ENCODE peak calls at places on chromosomes 2 and 18, in six cellular contexts. One of them, this sample, is unnamed.

GRCh38 chr2:184692137-184692734 is 93.9 kb downstream of the ZNF804A start:
- DNase-seq in bronchial epithelial cell: no peak
- DNase-seq in A549: no peak
- DNase-seq in CD8-positive, alpha-beta T cell: no peak
- DNase-seq in choroid plexus epithelial cell: peak
- DNase-seq in kidney epithelial cell: no peak
- DNase-seq in this sample: no peak

GRCh38 chr2:186592137-186592875 is 2.5 kb downstream of the ITGAV start:
- DNase-seq in choroid plexus epithelial cell: no peak
- DNase-seq in kidney epithelial cell: no peak
- DNase-seq in CD8-positive, alpha-beta T cell: no peak
- DNase-seq in A549: no peak
- DNase-seq in bronchial epithelial cell: peak
- DNase-seq in this sample: no peak

GRCh38 chr2:172214252-172214651 is 111.6 kb upstream of the DLX2 start:
- DNase-seq in bronchial epithelial cell: peak
- DNase-seq in A549: no peak
- DNase-seq in CD8-positive, alpha-beta T cell: no peak
- DNase-seq in kidney epithelial cell: no peak
- DNase-seq in choroid plexus epithelial cell: no peak
- DNase-seq in this sample: no peak

GRCh38 chr18:12599543-12599942 is 58.4 kb downstream of the SPIRE1 start:
- DNase-seq in bronchial epithelial cell: peak
- DNase-seq in choroid plexus epithelial cell: no peak
- DNase-seq in A549: no peak
- DNase-seq in kidney epithelial cell: no peak
- DNase-seq in CD8-positive, alpha-beta T cell: no peak
- DNase-seq in this sample: no peak

GRCh38 chr2:106596844-106597243 is 109.7 kb downstream of the CD8B2 start:
- DNase-seq in bronchial epithelial cell: peak
- DNase-seq in kidney epithelial cell: no peak
- DNase-seq in CD8-positive, alpha-beta T cell: no peak
- DNase-seq in A549: peak
- DNase-seq in choroid plexus epithelial cell: peak
- DNase-seq in this sample: no peak

GRCh38 chr18:275486-275885 is 7.6 kb upstream of the THOC1 start:
- DNase-seq in kidney epithelial cell: no peak
- DNase-seq in bronchial epithelial cell: no peak
- DNase-seq in CD8-positive, alpha-beta T cell: no peak
- DNase-seq in A549: no peak
- DNase-seq in choroid plexus epithelial cell: no peak
- DNase-seq in this sample: no peak

GRCh38 chr2:222302178-222303018 is 3.6 kb upstream of the PAX3 start:
- DNase-seq in choroid plexus epithelial cell: no peak
- DNase-seq in CD8-positive, alpha-beta T cell: no peak
- DNase-seq in A549: no peak
- DNase-seq in bronchial epithelial cell: no peak
- DNase-seq in kidney epithelial cell: no peak
- DNase-seq in this sample: no peak

GRCh38 chr2:191478754-191479679 is 198.9 kb upstream of the NABP1 start:
- DNase-seq in CD8-positive, alpha-beta T cell: no peak
- DNase-seq in bronchial epithelial cell: no peak
- DNase-seq in A549: no peak
- DNase-seq in kidney epithelial cell: no peak
- DNase-seq in choroid plexus epithelial cell: peak
- DNase-seq in this sample: no peak

GRCh38 chr18:67385455-67385854 is 131.1 kb downstream of the DSEL start:
- DNase-seq in bronchial epithelial cell: peak
- DNase-seq in choroid plexus epithelial cell: peak
- DNase-seq in kidney epithelial cell: no peak
- DNase-seq in A549: no peak
- DNase-seq in CD8-positive, alpha-beta T cell: no peak
- DNase-seq in this sample: no peak

GRCh38 chr2:223084873-223085272 is 32.9 kb downstream of the KCNE4 start:
- DNase-seq in A549: no peak
- DNase-seq in bronchial epithelial cell: no peak
- DNase-seq in kidney epithelial cell: no peak
- DNase-seq in choroid plexus epithelial cell: no peak
- DNase-seq in CD8-positive, alpha-beta T cell: no peak
- DNase-seq in this sample: no peak

GRCh38 chr2:223855426-223855825 is 18.0 kb upstream of the AP1S3 start:
- DNase-seq in kidney epithelial cell: no peak
- DNase-seq in choroid plexus epithelial cell: peak
- DNase-seq in A549: no peak
- DNase-seq in CD8-positive, alpha-beta T cell: no peak
- DNase-seq in bronchial epithelial cell: peak
- DNase-seq in this sample: no peak

GRCh38 chr2:211014376-211014775 is 458.0 kb downstream of the CPS1 start:
- DNase-seq in choroid plexus epithelial cell: no peak
- DNase-seq in kidney epithelial cell: no peak
- DNase-seq in A549: no peak
- DNase-seq in CD8-positive, alpha-beta T cell: no peak
- DNase-seq in bronchial epithelial cell: no peak
- DNase-seq in this sample: no peak

GRCh38 chr18:79399275-79400081 is 3.7 kb downstream of the NFATC1 start:
- DNase-seq in A549: no peak
- DNase-seq in choroid plexus epithelial cell: no peak
- DNase-seq in bronchial epithelial cell: no peak
- DNase-seq in CD8-positive, alpha-beta T cell: no peak
- DNase-seq in kidney epithelial cell: no peak
- DNase-seq in this sample: no peak

GRCh38 chr2:128179461-128179755 is 88.4 kb downstream of the UGGT1 start:
- DNase-seq in kidney epithelial cell: no peak
- DNase-seq in choroid plexus epithelial cell: no peak
- DNase-seq in bronchial epithelial cell: no peak
- DNase-seq in CD8-positive, alpha-beta T cell: no peak
- DNase-seq in A549: no peak
- DNase-seq in this sample: no peak
- TF ChIP-seq CTCF in kidney epithelial cell: no peak
- TF ChIP-seq CTCF in choroid plexus epithelial cell: no peak
- TF ChIP-seq CTCF in bronchial epithelial cell: no peak
- TF ChIP-seq CTCF in CD8-positive, alpha-beta T cell: no peak
- TF ChIP-seq CTCF in A549: no peak
- TF ChIP-seq CTCF in this sample: no peak

GRCh38 chr2:234712421-234712935 is 215.6 kb upstream of the ARL4C start:
- DNase-seq in CD8-positive, alpha-beta T cell: no peak
- DNase-seq in kidney epithelial cell: no peak
- DNase-seq in choroid plexus epithelial cell: no peak
- DNase-seq in bronchial epithelial cell: no peak
- DNase-seq in A549: no peak
- DNase-seq in this sample: no peak

GRCh38 chr2:234708717-234709116 is 211.8 kb upstream of the ARL4C start:
- DNase-seq in bronchial epithelial cell: no peak
- DNase-seq in CD8-positive, alpha-beta T cell: no peak
- DNase-seq in A549: no peak
- DNase-seq in choroid plexus epithelial cell: no peak
- DNase-seq in kidney epithelial cell: no peak
- DNase-seq in this sample: no peak

GRCh38 chr2:234710066-234710465 is 213.2 kb upstream of the ARL4C start:
- DNase-seq in choroid plexus epithelial cell: no peak
- DNase-seq in A549: no peak
- DNase-seq in CD8-positive, alpha-beta T cell: no peak
- DNase-seq in kidney epithelial cell: no peak
- DNase-seq in bronchial epithelial cell: peak
- DNase-seq in this sample: no peak

GRCh38 chr2:234710587-234710986 is 213.7 kb upstream of the ARL4C start:
- DNase-seq in A549: no peak
- DNase-seq in choroid plexus epithelial cell: no peak
- DNase-seq in kidney epithelial cell: no peak
- DNase-seq in bronchial epithelial cell: no peak
- DNase-seq in CD8-positive, alpha-beta T cell: no peak
- DNase-seq in this sample: no peak

DNA sequence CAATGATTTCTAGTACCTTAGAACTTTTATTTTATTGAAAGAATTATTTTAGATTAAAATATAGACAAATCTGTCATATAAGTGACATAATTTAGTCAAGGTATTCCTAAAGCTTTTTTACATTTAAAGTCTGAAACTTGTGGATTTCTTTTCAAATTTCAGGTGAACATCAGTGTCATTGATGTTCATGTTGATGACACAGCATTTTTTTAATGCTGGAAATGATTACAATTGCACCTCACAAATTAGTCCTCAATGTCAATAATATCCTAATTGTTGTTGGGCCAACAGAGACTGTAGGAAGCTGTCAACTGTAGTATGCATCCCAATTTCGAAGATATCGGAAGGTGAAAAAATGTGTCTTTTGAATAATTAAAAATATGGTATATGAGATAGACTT is 214.4 kb upstream of the ARL4C start:
- DNase-seq in bronchial epithelial cell: no peak
- DNase-seq in choroid plexus epithelial cell: no peak
- DNase-seq in kidney epithelial cell: no peak
- DNase-seq in A549: no peak
- DNase-seq in CD8-positive, alpha-beta T cell: no peak
- DNase-seq in this sample: no peak
- TF ChIP-seq CTCF in bronchial epithelial cell: no peak
- TF ChIP-seq CTCF in choroid plexus epithelial cell: no peak
- TF ChIP-seq CTCF in kidney epithelial cell: no peak
- TF ChIP-seq CTCF in A549: no peak
- TF ChIP-seq CTCF in CD8-positive, alpha-beta T cell: no peak
- TF ChIP-seq CTCF in this sample: no peak

DNA sequence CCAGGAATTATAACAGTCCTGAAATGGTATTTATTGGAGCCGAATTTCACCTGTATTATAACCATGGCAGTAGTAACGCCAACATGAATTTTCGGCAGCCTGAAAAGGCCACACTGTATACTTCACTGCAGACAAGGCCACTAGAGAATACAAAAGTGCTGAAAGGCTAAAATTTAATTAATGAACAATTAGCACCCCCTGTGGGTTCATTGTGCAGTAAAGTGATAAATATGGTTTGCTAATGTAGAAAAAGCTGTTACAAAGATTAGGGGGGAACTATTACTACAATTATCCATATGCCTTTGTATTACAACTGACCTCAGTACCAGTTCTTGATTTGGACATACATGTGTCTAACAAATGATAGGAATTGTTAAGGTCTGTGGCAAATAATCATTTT is 116.3 kb downstream of the ZNF521 start:
- DNase-seq in kidney epithelial cell: no peak
- DNase-seq in choroid plexus epithelial cell: no peak
- DNase-seq in bronchial epithelial cell: no peak
- DNase-seq in CD8-positive, alpha-beta T cell: no peak
- DNase-seq in A549: no peak
- DNase-seq in this sample: no peak
- TF ChIP-seq CTCF in kidney epithelial cell: no peak
- TF ChIP-seq CTCF in choroid plexus epithelial cell: no peak
- TF ChIP-seq CTCF in bronchial epithelial cell: no peak
- TF ChIP-seq CTCF in CD8-positive, alpha-beta T cell: no peak
- TF ChIP-seq CTCF in A549: no peak
- TF ChIP-seq CTCF in this sample: no peak

DNA sequence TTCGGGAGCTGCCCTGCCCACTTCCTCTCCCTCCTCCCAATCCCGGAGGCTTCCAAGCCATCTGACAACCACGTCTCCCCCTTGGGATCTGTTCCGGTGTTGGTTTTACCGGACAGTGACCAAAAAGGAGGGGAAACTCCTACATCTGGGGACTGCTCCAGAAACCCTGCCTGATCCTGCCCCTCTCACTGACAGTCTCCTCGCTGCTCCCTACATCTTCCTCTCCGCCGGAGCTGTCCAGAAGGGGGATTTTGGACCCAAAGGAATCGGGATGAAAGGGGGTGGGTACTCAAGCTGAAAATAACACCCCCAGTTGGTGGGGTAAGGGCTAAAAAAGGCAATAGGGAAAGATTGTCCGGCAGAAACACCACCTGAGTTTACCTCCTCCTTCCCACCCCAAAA is 1.5 kb downstream of the INO80D start:
- DNase-seq in bronchial epithelial cell: peak
- DNase-seq in choroid plexus epithelial cell: peak
- DNase-seq in CD8-positive, alpha-beta T cell: peak
- DNase-seq in kidney epithelial cell: peak
- DNase-seq in A549: peak
- DNase-seq in this sample: no peak
- TF ChIP-seq CTCF in bronchial epithelial cell: no peak
- TF ChIP-seq CTCF in choroid plexus epithelial cell: peak
- TF ChIP-seq CTCF in CD8-positive, alpha-beta T cell: no peak
- TF ChIP-seq CTCF in kidney epithelial cell: no peak
- TF ChIP-seq CTCF in A549: no peak
- TF ChIP-seq CTCF in this sample: no peak

GRCh38 chr2:158388159-158388558 is 68.4 kb downstream of the CCDC148 start:
- DNase-seq in CD8-positive, alpha-beta T cell: no peak
- DNase-seq in A549: no peak
- DNase-seq in bronchial epithelial cell: no peak
- DNase-seq in choroid plexus epithelial cell: no peak
- DNase-seq in kidney epithelial cell: no peak
- DNase-seq in this sample: no peak
- TF ChIP-seq CTCF in CD8-positive, alpha-beta T cell: no peak
- TF ChIP-seq CTCF in A549: no peak
- TF ChIP-seq CTCF in bronchial epithelial cell: no peak
- TF ChIP-seq CTCF in choroid plexus epithelial cell: no peak
- TF ChIP-seq CTCF in kidney epithelial cell: no peak
- TF ChIP-seq CTCF in this sample: no peak

DNA sequence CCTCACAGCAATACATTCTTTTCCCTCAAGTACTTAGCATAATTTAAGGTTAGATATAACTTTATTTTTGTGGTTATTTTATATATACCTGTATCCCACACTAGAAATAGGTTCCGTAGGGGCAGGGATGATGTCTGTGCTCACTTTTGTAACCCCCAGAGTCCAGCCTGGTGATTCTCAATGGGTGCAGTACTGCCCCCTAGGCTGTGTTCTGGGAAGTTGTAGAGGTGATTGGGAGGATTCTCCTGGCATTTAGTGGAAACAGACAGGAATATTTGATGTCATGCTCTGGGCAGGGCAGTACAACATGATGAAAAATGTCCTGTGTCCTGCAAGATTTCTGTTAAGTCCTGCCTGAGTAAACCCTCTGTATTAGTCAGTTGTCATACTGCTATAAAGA is 333.3 kb downstream of the PLCL1 start:
- DNase-seq in kidney epithelial cell: no peak
- DNase-seq in bronchial epithelial cell: no peak
- DNase-seq in choroid plexus epithelial cell: no peak
- DNase-seq in A549: no peak
- DNase-seq in CD8-positive, alpha-beta T cell: no peak
- DNase-seq in this sample: no peak
- TF ChIP-seq CTCF in kidney epithelial cell: no peak
- TF ChIP-seq CTCF in bronchial epithelial cell: no peak
- TF ChIP-seq CTCF in choroid plexus epithelial cell: peak
- TF ChIP-seq CTCF in A549: no peak
- TF ChIP-seq CTCF in CD8-positive, alpha-beta T cell: no peak
- TF ChIP-seq CTCF in this sample: no peak

GRCh38 chr18:27400001-27400400 is 214.9 kb upstream of the CHST9 start:
- DNase-seq in CD8-positive, alpha-beta T cell: no peak
- DNase-seq in bronchial epithelial cell: no peak
- DNase-seq in A549: no peak
- DNase-seq in choroid plexus epithelial cell: no peak
- DNase-seq in kidney epithelial cell: no peak
- DNase-seq in this sample: no peak
- TF ChIP-seq CTCF in CD8-positive, alpha-beta T cell: no peak
- TF ChIP-seq CTCF in bronchial epithelial cell: peak
- TF ChIP-seq CTCF in A549: no peak
- TF ChIP-seq CTCF in choroid plexus epithelial cell: peak
- TF ChIP-seq CTCF in kidney epithelial cell: peak
- TF ChIP-seq CTCF in this sample: no peak

This sample was measured in omental fat pad.